ENCODE peak calls at places on chromosomes 2 and 18, in five cellular contexts. One of them, this sample, is unnamed.

GRCh38 chr2:22056621-22057132 is 932.9 kb downstream of the TDRD15 start:
- DNase-seq in T follicular helper cell: no peak
- DNase-seq in Daoy: no peak
- DNase-seq in cardiac fibroblast: no peak
- DNase-seq in hypothalamus: no peak
- DNase-seq in this sample: no peak

GRCh38 chr18:57269756-57270534 is 82.4 kb upstream of the ST8SIA3 start:
- DNase-seq in T follicular helper cell: no peak
- DNase-seq in Daoy: no peak
- DNase-seq in cardiac fibroblast: no peak
- DNase-seq in hypothalamus: no peak
- DNase-seq in this sample: no peak

GRCh38 chr2:79994161-79994560 is 310.4 kb downstream of the LRRTM1 start:
- DNase-seq in T follicular helper cell: no peak
- DNase-seq in Daoy: no peak
- DNase-seq in cardiac fibroblast: no peak
- DNase-seq in hypothalamus: no peak
- DNase-seq in this sample: no peak

GRCh38 chr2:181305151-181306123 is 151.7 kb upstream of the ITGA4 start:
- DNase-seq in T follicular helper cell: no peak
- DNase-seq in Daoy: no peak
- DNase-seq in cardiac fibroblast: peak
- DNase-seq in hypothalamus: no peak
- DNase-seq in this sample: no peak

GRCh38 chr2:85470850-85471800 is 52.6 kb downstream of the SH2D6 start:
- DNase-seq in T follicular helper cell: no peak
- DNase-seq in Daoy: no peak
- DNase-seq in cardiac fibroblast: no peak
- DNase-seq in hypothalamus: peak
- DNase-seq in this sample: peak

GRCh38 chr2:221608442-221608841 is 36.3 kb upstream of the EPHA4 start:
- DNase-seq in T follicular helper cell: no peak
- DNase-seq in Daoy: no peak
- DNase-seq in cardiac fibroblast: no peak
- DNase-seq in hypothalamus: no peak
- DNase-seq in this sample: no peak

GRCh38 chr2:160220545-160221009 is 20.5 kb upstream of the ITGB6 start:
- DNase-seq in T follicular helper cell: no peak
- DNase-seq in Daoy: no peak
- DNase-seq in cardiac fibroblast: no peak
- DNase-seq in hypothalamus: no peak
- DNase-seq in this sample: no peak

GRCh38 chr2:25056391-25056821 is 14.5 kb downstream of the EFR3B start:
- DNase-seq in T follicular helper cell: no peak
- DNase-seq in Daoy: no peak
- DNase-seq in cardiac fibroblast: no peak
- DNase-seq in hypothalamus: no peak
- DNase-seq in this sample: no peak

GRCh38 chr18:35383136-35383535 is 6.0 kb upstream of the ZNF396 start:
- DNase-seq in T follicular helper cell: no peak
- DNase-seq in Daoy: no peak
- DNase-seq in cardiac fibroblast: no peak
- DNase-seq in hypothalamus: no peak
- DNase-seq in this sample: no peak

GRCh38 chr2:73176205-73176880 is 26.0 kb upstream of the NOTO start:
- DNase-seq in T follicular helper cell: no peak
- DNase-seq in Daoy: no peak
- DNase-seq in cardiac fibroblast: no peak
- DNase-seq in hypothalamus: no peak
- DNase-seq in this sample: no peak

GRCh38 chr2:101883860-101884259 is 107.9 kb upstream of the IL1R2 start:
- DNase-seq in T follicular helper cell: no peak
- DNase-seq in Daoy: peak
- DNase-seq in cardiac fibroblast: peak
- DNase-seq in hypothalamus: no peak
- DNase-seq in this sample: peak

GRCh38 chr2:8452979-8453903 is 228.6 kb upstream of the ID2 start:
- DNase-seq in T follicular helper cell: no peak
- DNase-seq in Daoy: no peak
- DNase-seq in cardiac fibroblast: no peak
- DNase-seq in hypothalamus: no peak
- DNase-seq in this sample: no peak

GRCh38 chr2:3222636-3223035 is 155.0 kb downstream of the EIPR1 start:
- DNase-seq in T follicular helper cell: peak
- DNase-seq in Daoy: no peak
- DNase-seq in cardiac fibroblast: no peak
- DNase-seq in hypothalamus: no peak
- DNase-seq in this sample: no peak

GRCh38 chr2:16281451-16282330 is 341.3 kb downstream of the MYCN start:
- DNase-seq in T follicular helper cell: no peak
- DNase-seq in Daoy: peak
- DNase-seq in cardiac fibroblast: peak
- DNase-seq in hypothalamus: peak
- DNase-seq in this sample: no peak

GRCh38 chr2:164933751-164934189 is 21.6 kb downstream of the SLC38A11 start:
- DNase-seq in T follicular helper cell: no peak
- DNase-seq in Daoy: no peak
- DNase-seq in cardiac fibroblast: no peak
- DNase-seq in hypothalamus: no peak
- DNase-seq in this sample: no peak

GRCh38 chr2:1835581-1836201 is 91.4 kb upstream of the PXDN start:
- DNase-seq in T follicular helper cell: no peak
- DNase-seq in Daoy: no peak
- DNase-seq in cardiac fibroblast: no peak
- DNase-seq in hypothalamus: no peak
- DNase-seq in this sample: no peak

GRCh38 chr2:226179010-226179409 is 620.6 kb downstream of the IRS1 start:
- DNase-seq in T follicular helper cell: no peak
- DNase-seq in Daoy: no peak
- DNase-seq in cardiac fibroblast: peak
- DNase-seq in hypothalamus: no peak
- DNase-seq in this sample: peak

GRCh38 chr2:96065381-96065930 is 30.7 kb upstream of the GPAT2 start:
- DNase-seq in T follicular helper cell: no peak
- DNase-seq in Daoy: no peak
- DNase-seq in cardiac fibroblast: no peak
- DNase-seq in hypothalamus: no peak
- DNase-seq in this sample: no peak

GRCh38 chr2:232444409-232445148 is 11.4 kb upstream of the ALPI start:
- DNase-seq in T follicular helper cell: peak
- DNase-seq in Daoy: peak
- DNase-seq in cardiac fibroblast: peak
- DNase-seq in hypothalamus: no peak
- DNase-seq in this sample: peak

GRCh38 chr2:237165405-237166276 is 80.0 kb downstream of the COPS8 start:
- DNase-seq in T follicular helper cell: no peak
- DNase-seq in Daoy: peak
- DNase-seq in cardiac fibroblast: peak
- DNase-seq in hypothalamus: no peak
- DNase-seq in this sample: peak

GRCh38 chr2:129462349-129462748 is 517.1 kb upstream of the RAB6C start:
- DNase-seq in T follicular helper cell: no peak
- DNase-seq in Daoy: no peak
- DNase-seq in cardiac fibroblast: no peak
- DNase-seq in hypothalamus: no peak
- DNase-seq in this sample: no peak

GRCh38 chr2:64134813-64135212 is 9.4 kb downstream of the PELI1 start:
- DNase-seq in T follicular helper cell: no peak
- DNase-seq in Daoy: no peak
- DNase-seq in cardiac fibroblast: no peak
- DNase-seq in hypothalamus: no peak
- DNase-seq in this sample: no peak

GRCh38 chr18:37391156-37391555 is 174.4 kb downstream of the CELF4 start:
- DNase-seq in T follicular helper cell: no peak
- DNase-seq in Daoy: no peak
- DNase-seq in cardiac fibroblast: no peak
- DNase-seq in hypothalamus: no peak
- DNase-seq in this sample: no peak

GRCh38 chr18:59024829-59025228 is 114.9 kb upstream of the SEC11C start:
- DNase-seq in T follicular helper cell: no peak
- DNase-seq in Daoy: no peak
- DNase-seq in cardiac fibroblast: peak
- DNase-seq in hypothalamus: no peak
- DNase-seq in this sample: peak

GRCh38 chr2:121707344-121707919 is 29.2 kb downstream of the NIFK start:
- DNase-seq in T follicular helper cell: no peak
- DNase-seq in Daoy: no peak
- DNase-seq in cardiac fibroblast: no peak
- DNase-seq in hypothalamus: no peak
- DNase-seq in this sample: no peak

GRCh38 chr2:122873951-122874350 is 1118.5 kb downstream of the TSN start:
- DNase-seq in T follicular helper cell: no peak
- DNase-seq in Daoy: no peak
- DNase-seq in cardiac fibroblast: no peak
- DNase-seq in hypothalamus: no peak
- DNase-seq in this sample: no peak

GRCh38 chr2:118089015-118089800 is 937 bp downstream of the INSIG2 start:
- DNase-seq in T follicular helper cell: no peak
- DNase-seq in Daoy: peak
- DNase-seq in cardiac fibroblast: peak
- DNase-seq in hypothalamus: no peak
- DNase-seq in this sample: peak

GRCh38 chr2:75290600-75291140 is 91.3 kb upstream of the TACR1 start:
- DNase-seq in T follicular helper cell: no peak
- DNase-seq in Daoy: no peak
- DNase-seq in cardiac fibroblast: peak
- DNase-seq in hypothalamus: no peak
- DNase-seq in this sample: peak

GRCh38 chr18:58148954-58149471 is 105.0 kb downstream of the NEDD4L start:
- DNase-seq in T follicular helper cell: no peak
- DNase-seq in Daoy: no peak
- DNase-seq in cardiac fibroblast: no peak
- DNase-seq in hypothalamus: no peak
- DNase-seq in this sample: no peak

GRCh38 chr2:85888020-85888744 is 608 bp downstream of the ST3GAL5 start:
- DNase-seq in T follicular helper cell: peak
- DNase-seq in Daoy: peak
- DNase-seq in cardiac fibroblast: peak
- DNase-seq in hypothalamus: no peak
- DNase-seq in this sample: peak

GRCh38 chr2:9806656-9807055 is 36.6 kb upstream of the TAF1B start:
- DNase-seq in T follicular helper cell: no peak
- DNase-seq in Daoy: no peak
- DNase-seq in cardiac fibroblast: no peak
- DNase-seq in hypothalamus: no peak
- DNase-seq in this sample: no peak

GRCh38 chr2:171712051-171712450 is 24.8 kb downstream of the DYNC1I2 start:
- DNase-seq in T follicular helper cell: no peak
- DNase-seq in Daoy: peak
- DNase-seq in cardiac fibroblast: peak
- DNase-seq in hypothalamus: no peak
- DNase-seq in this sample: peak

GRCh38 chr18:36349552-36349951 is 52.0 kb downstream of the FHOD3 start:
- DNase-seq in T follicular helper cell: no peak
- DNase-seq in Daoy: no peak
- DNase-seq in cardiac fibroblast: peak
- DNase-seq in hypothalamus: no peak
- DNase-seq in this sample: peak